ENCODE peak calls at places on chromosomes 13 and 19, in seven cellular contexts. U is body of pancreas, T is MM.1S, A is nephron progenitor cell, B is activated B cell treated with CpG ODN at 0.5 μM for 24 hours, R is choroid plexus epithelial cell, J is endothelial cell. C is an unnamed sample.

GRCh38 chr19:29793116-29793727 is 18.6 kb upstream of the CCNE1 start:
- DNase-seq in U (no peak), T (no peak), A (no peak), B (no peak), R (no peak), J (no peak), C (no peak)

GRCh38 chr13:45879666-45880065 is 28.1 kb upstream of the SIAH3 start:
- DNase-seq in U (peak), T (no peak), A (peak), B (no peak), R (peak), J (peak), C (no peak)

GRCh38 chr19:7789447-7789846 is 26.4 kb downstream of the CLEC4M start:
- DNase-seq in U (no peak), T (no peak), A (peak), B (peak), R (no peak), J (no peak), C (no peak)

GRCh38 chr19:29016353-29016752 is 196.6 kb downstream of the UQCRFS1 start:
- DNase-seq in U (no peak), T (no peak), A (no peak), B (no peak), R (no peak), J (no peak), C (no peak)

GRCh38 chr13:107450931-107451330 is 764.4 kb downstream of the LIG4 start:
- DNase-seq in U (no peak), T (peak), A (no peak), B (no peak), R (peak), J (no peak), C (no peak)

GRCh38 chr13:81872581-81872980 is 1531.7 kb upstream of the SPRY2 start:
- DNase-seq in U (peak), T (peak), A (peak), B (no peak), R (peak), J (peak), C (no peak)

GRCh38 chr13:26897706-26898550 is 137.3 kb upstream of the GPR12 start:
- DNase-seq in U (no peak), T (no peak), A (no peak), B (no peak), R (no peak), J (no peak), C (no peak)

GRCh38 chr19:46279177-46279576 is 17.7 kb upstream of the HIF3A start:
- DNase-seq in U (no peak), T (no peak), A (no peak), B (no peak), R (no peak), J (no peak), C (no peak)

GRCh38 chr13:111328111-111328802 is 7.8 kb downstream of the TEX29 start:
- DNase-seq in U (no peak), T (no peak), A (no peak), B (no peak), R (no peak), J (no peak), C (no peak)

GRCh38 chr19:993361-993830 is 6.8 kb upstream of the GRIN3B start:
- DNase-seq in U (no peak), T (no peak), A (no peak), B (no peak), R (no peak), J (no peak), C (no peak)

GRCh38 chr19:867301-867793 is 7.9 kb downstream of the CFD start:
- DNase-seq in U (no peak), T (no peak), A (no peak), B (no peak), R (peak), J (no peak), C (no peak)

GRCh38 chr19:10230904-10231623 is at the start of gene S1PR2:
- DNase-seq in U (peak), T (peak), A (peak), B (peak), R (peak), J (peak), C (peak)

GRCh38 chr13:76903544-76904162 is 17.4 kb upstream of the KCTD12 start:
- DNase-seq in U (peak), T (peak), A (peak), B (no peak), R (peak), J (peak), C (peak)

GRCh38 chr13:35512271-35512920 is 35.9 kb upstream of the MAB21L1 start:
- DNase-seq in U (peak), T (no peak), A (no peak), B (no peak), R (peak), J (no peak), C (peak)

GRCh38 chr13:111249637-111250360 is 70.6 kb upstream of the TEX29 start:
- DNase-seq in U (no peak), T (no peak), A (no peak), B (no peak), R (no peak), J (no peak), C (no peak)

GRCh38 chr13:40231311-40231710 is 435.1 kb downstream of the FOXO1 start:
- DNase-seq in U (no peak), T (no peak), A (no peak), B (no peak), R (no peak), J (no peak), C (no peak)
- TF ChIP-seq CTCF in U (no peak), T (no peak), A (no peak), B (no peak), R (no peak), J (no peak), C (no peak)

DNA sequence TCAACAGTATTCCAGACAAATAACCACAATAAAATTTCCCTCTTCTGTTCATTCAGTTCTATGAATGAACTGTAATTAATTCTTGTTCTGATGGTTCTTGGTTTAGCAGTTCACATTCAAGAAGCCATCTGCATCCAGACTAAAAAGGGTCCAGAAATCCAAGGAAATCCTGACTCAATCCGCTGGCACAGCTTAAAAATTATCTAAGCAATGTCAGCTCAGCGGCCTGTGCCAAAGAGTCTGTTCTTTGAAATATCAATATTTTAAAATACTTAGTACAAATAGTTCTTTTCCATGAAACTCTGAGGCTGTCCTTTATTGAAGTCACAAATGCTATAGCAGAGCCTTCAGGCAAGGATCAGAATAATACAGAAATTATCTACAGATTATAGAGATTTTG is 57.2 kb downstream of the DHRS12 start:
- DNase-seq in U (peak), T (no peak), A (no peak), B (no peak), R (no peak), J (no peak), C (no peak)
- TF ChIP-seq CTCF in U (no peak), T (no peak), A (no peak), B (no peak), R (no peak), J (no peak), C (no peak)

DNA sequence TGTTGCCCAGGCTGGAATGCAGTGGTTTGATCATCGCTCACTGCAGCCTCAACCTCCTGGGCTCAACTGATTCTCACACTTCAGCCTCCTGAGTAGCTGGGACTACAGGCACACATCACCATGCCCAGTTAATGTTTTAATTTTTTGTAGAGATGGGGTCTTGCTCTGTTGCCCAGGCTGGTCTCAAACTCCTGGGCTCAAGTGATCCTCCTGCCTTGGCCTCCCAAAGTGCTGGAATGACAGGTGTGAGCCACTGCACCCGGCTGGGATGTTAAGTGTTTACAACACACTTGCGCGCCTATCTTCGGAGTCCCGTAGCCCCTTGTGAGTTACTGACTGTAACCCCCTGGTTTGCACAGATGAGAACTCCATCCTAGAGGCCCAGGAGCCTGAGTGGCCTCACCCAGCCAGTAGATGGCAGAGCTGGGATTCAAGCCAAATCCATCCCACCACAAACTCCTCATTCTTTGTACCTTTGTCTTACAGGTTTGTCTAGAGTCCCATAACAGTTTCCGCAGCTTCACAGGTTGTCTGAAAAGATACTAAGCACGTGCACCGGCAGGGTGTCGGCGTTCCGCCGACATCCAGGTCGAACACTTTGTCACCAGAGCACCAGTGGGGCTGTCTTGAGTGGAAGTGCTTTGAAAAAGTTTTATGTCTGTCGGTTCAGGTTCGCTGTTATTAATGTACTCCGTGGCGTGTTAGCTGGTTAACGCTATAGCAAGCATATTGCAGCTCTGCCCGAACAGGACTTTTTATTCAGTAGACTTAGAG is 14.7 kb downstream of the MAG start:
- DNase-seq in U (no peak), T (no peak), A (no peak), B (no peak), R (no peak), J (peak), C (no peak)
- TF ChIP-seq CTCF in U (no peak), T (peak), A (peak), B (no peak), R (peak), J (no peak), C (peak)

GRCh38 chr19:48752511-48753365 is at the start of gene FUT1:
- DNase-seq in U (peak), T (peak), A (peak), B (no peak), R (no peak), J (peak), C (no peak)
- TF ChIP-seq CTCF in U (peak), T (no peak), A (peak), B (no peak), R (no peak), J (no peak), C (no peak)

DNA sequence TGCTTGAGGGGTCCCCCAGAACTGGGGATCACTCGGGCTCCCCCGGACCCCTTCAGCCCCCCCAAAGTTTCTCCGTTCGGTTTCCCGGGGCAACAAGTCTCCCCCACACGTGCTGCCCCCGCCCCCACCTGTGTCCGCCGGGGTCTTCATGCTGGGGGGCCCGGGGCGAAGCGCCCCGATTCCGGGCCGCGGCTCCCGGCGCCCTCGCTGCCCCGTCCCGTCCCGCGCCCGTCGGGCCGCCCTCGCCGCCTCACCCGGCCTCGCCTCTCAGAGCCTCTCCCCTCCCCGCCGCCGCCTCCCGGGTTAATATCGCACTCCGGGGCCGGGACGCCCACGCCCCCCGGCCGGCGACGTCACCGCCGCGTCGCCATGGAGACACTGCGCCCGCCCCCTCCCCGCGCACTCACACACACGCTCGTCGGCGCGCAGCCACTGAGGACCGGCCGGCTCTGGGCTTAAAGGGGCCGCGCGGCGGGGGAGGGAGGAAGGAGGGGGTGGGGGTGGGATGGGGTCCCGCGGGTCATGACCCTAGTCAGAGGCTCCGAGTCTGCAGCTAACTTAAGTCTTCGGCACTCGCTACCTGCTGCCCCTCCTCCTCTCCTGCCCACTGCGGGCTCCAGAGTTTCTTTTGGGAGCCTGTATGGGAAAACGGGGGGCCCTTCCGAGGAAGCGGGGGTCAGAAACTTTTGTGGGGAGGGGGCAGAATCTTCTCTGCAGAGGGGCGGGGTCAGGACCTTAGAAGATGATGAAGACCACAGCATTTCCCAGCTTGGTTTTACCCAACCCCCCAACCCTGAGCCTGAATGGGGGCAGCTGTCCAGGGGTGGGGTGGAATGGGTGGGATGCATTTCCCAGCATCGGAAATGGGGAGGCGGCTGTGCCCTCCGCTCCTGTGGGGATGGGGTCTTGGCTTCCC is at the start of gene ERF:
- DNase-seq in U (peak), T (peak), A (peak), B (peak), R (peak), J (peak), C (peak)
- TF ChIP-seq CTCF in U (no peak), T (no peak), A (no peak), B (no peak), R (no peak), J (no peak), C (no peak)

DNA sequence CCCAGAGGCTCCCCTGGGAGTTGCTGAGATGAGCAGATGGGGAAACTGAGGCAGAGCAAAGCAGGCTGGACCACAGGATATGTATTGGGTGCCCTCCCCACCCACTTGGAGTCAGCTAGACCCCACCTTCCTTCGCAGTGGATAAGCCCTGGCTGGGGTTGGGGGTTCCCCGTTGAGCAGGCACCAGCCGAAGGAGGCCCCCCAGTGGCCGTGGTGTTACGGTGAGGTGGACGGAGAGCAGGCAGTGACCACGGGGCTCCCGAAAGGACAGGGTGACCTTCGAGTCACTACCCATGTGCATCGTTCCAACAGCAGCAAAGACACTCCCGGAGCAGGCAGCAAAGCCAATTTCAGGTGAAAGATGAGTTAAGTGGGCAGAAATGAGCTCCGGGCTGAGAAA is 62.4 kb upstream of the ADGRE5 start:
- DNase-seq in U (no peak), T (no peak), A (peak), B (no peak), R (peak), J (peak), C (no peak)
- TF ChIP-seq CTCF in U (no peak), T (peak), A (peak), B (no peak), R (peak), J (no peak), C (peak)

GRCh38 chr19:43229315-43229714 is 23.9 kb upstream of the PSG4 start:
- DNase-seq in U (no peak), T (peak), A (no peak), B (no peak), R (no peak), J (no peak), C (no peak)
- TF ChIP-seq CTCF in U (no peak), T (peak), A (no peak), B (no peak), R (no peak), J (no peak), C (no peak)